ENCODE peak calls at places on chromosomes 4 and X, in eight cellular contexts. O is mammary epithelial cell; F is epithelial cell of esophagus; H is sigmoid colon; I is HL-60; C is left ventricle myocardium inferior; A is tibial nerve; B is CD8-positive, alpha-beta T cell. T is an unnamed sample.

GRCh38 chr4:169005453-169006099 is 4.5 kb downstream of the CBR4 start:
- DNase-seq in O (no peak), F (no peak), H (no peak), I (no peak), C (no peak), A (no peak), B (no peak), T (no peak)

GRCh38 chr4:135354876-135355275 is 1153.3 kb upstream of the PABPC4L start:
- DNase-seq in O (no peak), F (no peak), H (no peak), I (no peak), C (no peak), A (no peak), B (no peak), T (no peak)

GRCh38 chr4:184472540-184473264 is 1.6 kb downstream of the IRF2 start:
- DNase-seq in O (peak; percentile 70), F (peak; percentile 68), H (peak; percentile 88), I (peak; percentile 65), C (peak; percentile 84), A (peak; percentile 47), B (peak; percentile 49), T (no peak)

GRCh38 chrX:88584283-88584682 is 162.7 kb upstream of the CPXCR1 start:
- DNase-seq in O (no peak), F (no peak), H (no peak), I (no peak), C (no peak), A (no peak), B (no peak), T (no peak)

GRCh38 chrX:121755541-121755940 is 708.1 kb downstream of the GLUD2 start:
- DNase-seq in O (peak; percentile 11), F (peak; percentile 28), H (no peak), I (peak; percentile 59), C (no peak), A (no peak), B (no peak), T (no peak)

GRCh38 chrX:148371251-148371650 is 129.2 kb upstream of the AFF2 start:
- DNase-seq in O (no peak), F (no peak), H (no peak), I (no peak), C (no peak), A (no peak), B (no peak), T (no peak)

GRCh38 chr4:133484287-133484686 is 335.2 kb downstream of the PCDH10 start:
- DNase-seq in O (no peak), F (no peak), H (no peak), I (no peak), C (no peak), A (no peak), B (no peak), T (no peak)

GRCh38 chr4:156615066-156615514 is 356.5 kb downstream of the PDGFC start:
- DNase-seq in O (peak; percentile 65), F (no peak), H (no peak), I (no peak), C (no peak), A (no peak), B (no peak), T (peak; percentile 96)

GRCh38 chrX:39309018-39309620 is 507.9 kb downstream of the MID1IP1 start:
- DNase-seq in O (peak; percentile 50), F (peak; percentile 1), H (no peak), I (peak; percentile 1), C (no peak), A (peak; percentile 13), B (peak; percentile 32), T (no peak)

GRCh38 chr4:99207911-99208718 is 10.9 kb downstream of the ADH6 start:
- DNase-seq in O (no peak), F (no peak), H (no peak), I (no peak), C (no peak), A (no peak), B (no peak), T (no peak)

GRCh38 chr4:15173251-15173650 is 171.0 kb downstream of the CPEB2 start:
- DNase-seq in O (no peak), F (no peak), H (no peak), I (no peak), C (no peak), A (no peak), B (no peak), T (no peak)

GRCh38 chr4:150234246-150234645 is 156.0 kb downstream of the DCLK2 start:
- DNase-seq in O (no peak), F (no peak), H (no peak), I (no peak), C (no peak), A (no peak), B (no peak), T (no peak)

GRCh38 chr4:185127021-185127925 is 15.8 kb upstream of the SLC25A4 start:
- DNase-seq in O (peak; percentile 13), F (peak; percentile 21), H (no peak), I (no peak), C (peak; percentile 22), A (no peak), B (no peak), T (no peak)

GRCh38 chr4:181006509-181007290 is 1236.5 kb upstream of the TENM3 start:
- DNase-seq in O (no peak), F (no peak), H (no peak), I (no peak), C (no peak), A (no peak), B (no peak), T (no peak)

GRCh38 chr4:168633071-168633470 is 136.2 kb downstream of the PALLD start:
- DNase-seq in O (no peak), F (no peak), H (no peak), I (no peak), C (no peak), A (no peak), B (no peak), T (no peak)

GRCh38 chr4:76624271-76624681 is 189.2 kb downstream of the SHROOM3 start:
- DNase-seq in O (peak; percentile 94), F (peak; percentile 75), H (peak; percentile 66), I (no peak), C (no peak), A (peak; percentile 17), B (no peak), T (peak; percentile 79)

GRCh38 chr4:156959298-156959702 is 12.3 kb downstream of the PDGFC start:
- DNase-seq in O (no peak), F (no peak), H (no peak), I (no peak), C (no peak), A (no peak), B (no peak), T (peak; percentile 86)

DNA sequence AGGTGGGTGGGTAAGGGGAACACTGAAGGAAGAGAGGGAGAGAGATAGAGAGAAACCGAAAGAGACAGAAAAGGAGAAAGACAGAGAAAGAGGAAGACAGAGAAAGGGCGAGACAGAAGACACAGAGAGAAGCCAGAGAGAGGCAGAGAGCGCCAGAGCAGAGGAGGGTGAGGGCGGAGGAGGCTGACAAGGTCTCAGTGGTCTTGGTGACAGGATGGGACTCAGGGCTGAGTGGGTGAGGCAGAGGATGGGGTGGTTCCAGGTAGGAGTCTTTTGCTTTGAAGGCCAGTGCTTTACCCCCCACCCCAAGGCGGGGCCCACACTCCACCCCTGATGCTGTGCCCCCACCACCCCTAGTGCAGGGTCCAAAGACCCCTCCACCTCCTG is 1.1 kb downstream of the IQSEC2 start:
- DNase-seq in O (no peak), F (no peak), H (no peak), I (no peak), C (no peak), A (no peak), B (no peak), T (no peak)
- H3K4me3 ChIP-seq in O (no peak overlapping the region), F (peak overlapping the region; percentile 52), H (no peak overlapping the region), I (peak overlapping the region; percentile 16), C (peak overlapping the region; percentile 65), A (no peak overlapping the region), B (no peak overlapping the region), T (peak overlapping the region; percentile 56)

DNA sequence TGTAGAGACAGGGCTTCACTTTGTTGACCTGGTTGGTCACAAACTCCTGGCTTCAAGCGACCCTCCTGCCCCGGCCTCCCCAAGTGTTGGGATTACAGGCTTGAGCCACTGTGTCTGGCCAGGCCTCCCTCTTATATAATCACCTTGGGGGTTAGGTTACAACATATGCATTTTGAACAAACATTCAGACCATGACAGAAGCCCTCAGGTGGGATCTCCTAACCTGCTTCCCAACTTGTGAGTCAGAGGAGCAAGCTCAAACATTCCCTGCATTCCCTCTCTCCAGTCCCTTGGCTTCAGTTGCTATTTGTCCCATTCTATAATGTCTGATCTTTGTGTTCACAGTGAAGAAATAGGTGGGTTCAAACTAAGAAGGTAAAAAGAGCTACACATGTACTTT is 76.5 kb upstream of the NRK start:
- DNase-seq in O (peak; percentile 34), F (peak; percentile 78), H (no peak), I (no peak), C (no peak), A (no peak), B (no peak), T (no peak)
- TF ChIP-seq CTCF in O (no peak), F (no peak), H (no peak), I (no peak), C (no peak), A (no peak), B (no peak), T (no peak)

DNA sequence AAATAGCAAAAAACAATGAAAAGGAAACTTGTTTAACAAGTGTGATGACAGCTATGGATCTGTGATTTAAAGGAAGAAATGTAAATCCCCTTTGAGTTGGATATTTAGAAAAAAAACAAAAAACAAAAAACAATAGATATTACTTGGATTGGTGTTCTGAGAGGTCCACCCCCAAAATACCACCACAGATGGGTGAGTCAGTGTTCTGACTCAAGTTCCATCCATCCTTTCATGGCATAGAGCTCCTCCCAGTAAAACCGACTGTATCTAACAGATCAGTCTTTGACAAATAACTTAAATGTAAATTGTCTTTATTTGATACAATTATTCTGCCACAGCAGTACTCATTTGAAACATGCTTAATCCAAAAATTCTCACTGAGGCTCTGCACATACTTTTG is 27.4 kb downstream of the TMPRSS11B start:
- DNase-seq in O (peak; percentile 45), F (peak; percentile 48), H (no peak), I (no peak), C (no peak), A (no peak), B (no peak), T (no peak)
- H3K4me3 ChIP-seq in O (no peak overlapping the region), F (peak overlapping the region; percentile 30), H (no peak overlapping the region), I (no peak overlapping the region), C (no peak overlapping the region), A (no peak overlapping the region), B (no peak overlapping the region), T (no peak overlapping the region)

GRCh38 chrX:3811331-3812311 is 98.2 kb upstream of the PRKX start:
- DNase-seq in O (peak; percentile 25), F (peak; percentile 31), H (no peak), I (no peak), C (no peak), A (no peak), B (peak; percentile 36), T (no peak)
- TF ChIP-seq CTCF in O (peak; percentile 68), F (peak; percentile 61), H (peak; percentile 40), I (no peak), C (peak; percentile 63), A (peak; percentile 73), B (peak; percentile 57), T (peak; percentile 66)

T was measured in AG09309.